ENCODE peak calls at places on chromosomes 12 and 14, in six cellular contexts. X is left ventricle myocardium inferior; F is CD8-positive, alpha-beta T cell; Z is Panc1; K is cardiac muscle cell; G is PC-3. L is an unnamed sample.

GRCh38 chr14:87102979-87103378 is 890.0 kb downstream of the GALC start:
- DNase-seq in G (no peak), X (no peak), K (peak; percentile 2), F (no peak), Z (no peak), L (no peak)

GRCh38 chr12:89709994-89710872 is 1.6 kb upstream of the ATP2B1 start:
- DNase-seq in K (no peak), Z (no peak), F (no peak), X (peak; percentile 63), G (peak; percentile 26), L (no peak)

GRCh38 chr12:110316861-110317260 is 35.8 kb downstream of the ATP2A2 start:
- DNase-seq in G (peak; percentile 17), K (peak; percentile 84), Z (no peak), X (no peak), F (no peak), L (no peak)

GRCh38 chr12:102811125-102811737 is 105.8 kb downstream of the PAH start:
- DNase-seq in F (peak; percentile 5), X (no peak), K (peak; percentile 6), G (peak; percentile 45), Z (peak; percentile 2), L (no peak)

GRCh38 chr14:32620724-32621123 is 291.6 kb downstream of the AKAP6 start:
- DNase-seq in X (no peak), K (no peak), Z (no peak), G (peak; percentile 43), F (no peak), L (no peak)

GRCh38 chr12:122888232-122888752 is 7.6 kb downstream of the VPS37B start:
- DNase-seq in Z (peak; percentile 64), X (peak; percentile 31), K (peak; percentile 82), F (peak; percentile 64), G (peak; percentile 90), L (peak; percentile 82)

GRCh38 chr12:53200458-53201169 is 6.4 kb downstream of the ITGB7 start:
- DNase-seq in K (no peak), F (no peak), Z (no peak), X (no peak), G (no peak), L (no peak)

GRCh38 chr12:38721611-38722252 is 183.7 kb downstream of the CPNE8 start:
- DNase-seq in Z (no peak), K (no peak), F (no peak), X (no peak), G (no peak), L (no peak)

GRCh38 chr12:39831587-39832315 is 212.1 kb upstream of the ABCD2 start:
- DNase-seq in K (peak; percentile 38), F (no peak), Z (no peak), X (no peak), G (peak; percentile 75), L (no peak)

GRCh38 chr12:76685246-76685678 is 78.7 kb upstream of the ZDHHC17 start:
- DNase-seq in K (peak; percentile 70), Z (no peak), X (peak; percentile 37), G (no peak), F (no peak), L (no peak)

GRCh38 chr12:132585177-132585576 is 25.2 kb downstream of the LRCOL1 start:
- DNase-seq in X (no peak), K (no peak), F (no peak), Z (no peak), G (no peak), L (no peak)

GRCh38 chr12:50569321-50569720 is 64.5 kb downstream of the DIP2B start:
- DNase-seq in K (no peak), G (no peak), F (no peak), Z (no peak), X (no peak), L (no peak)

GRCh38 chr14:91545204-91545603 is 35.1 kb upstream of the PPP4R3A start:
- DNase-seq in Z (no peak), F (no peak), K (no peak), X (no peak), G (no peak), L (no peak)

DNA sequence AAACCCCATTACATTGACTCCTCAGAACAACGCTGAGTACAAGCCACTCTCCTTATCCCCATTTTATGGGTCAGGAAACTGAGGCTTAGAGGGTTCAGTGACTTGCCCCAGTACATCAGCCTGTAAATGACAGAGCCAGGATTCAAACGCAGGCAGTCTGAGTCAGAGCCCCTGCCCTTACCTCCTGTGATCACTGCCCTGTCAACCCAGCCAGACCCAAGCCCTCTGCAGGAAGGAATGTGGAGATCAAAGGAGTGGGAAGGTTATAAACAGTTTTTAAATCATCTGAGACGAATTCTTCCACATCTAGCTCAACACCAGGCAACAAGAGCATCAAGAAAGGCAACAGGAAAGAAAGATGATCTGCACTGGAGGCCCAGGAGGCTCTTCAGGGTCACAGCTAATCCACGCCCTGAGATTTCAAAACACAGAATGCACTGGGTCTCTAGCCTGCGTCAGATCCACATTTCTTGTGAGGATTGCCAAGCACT is 38.5 kb downstream of the SPTB start:
- DNase-seq in G (peak; percentile 88), Z (no peak), X (no peak), F (no peak), K (peak; percentile 54), L (peak; percentile 9)
- TF ChIP-seq CTCF in G (peak; percentile 86), Z (peak; percentile 10), X (peak; percentile 50), F (no peak), K (peak; percentile 44), L (peak; percentile 69)

DNA sequence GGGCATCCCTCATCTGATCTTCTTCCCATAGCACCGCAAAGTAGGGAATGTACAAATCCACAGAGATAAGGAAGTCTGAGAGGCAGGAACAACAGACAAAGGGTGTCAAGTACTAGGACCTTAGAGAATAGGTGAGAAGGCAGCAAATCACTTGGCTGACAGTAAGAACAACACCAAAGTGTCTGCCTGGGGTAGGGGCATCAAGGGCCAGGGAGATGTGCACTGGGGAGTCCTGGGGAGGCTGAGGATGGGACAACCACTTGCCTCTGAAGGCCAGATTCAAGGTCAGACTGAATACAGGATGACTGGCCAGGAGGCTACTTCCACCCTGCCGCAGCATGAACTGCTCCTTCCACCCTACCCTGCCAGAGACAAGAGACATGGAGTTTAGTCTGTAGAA is 1040.8 kb downstream of the BCL11B start:
- DNase-seq in G (no peak), Z (no peak), K (no peak), F (no peak), X (no peak), L (no peak)
- H3K4me1 ChIP-seq in G (no peaks in the 10 kb centered on the region), Z (no peaks in the 10 kb centered on the region), K (no peaks in the 10 kb centered on the region), F (peaks cover 60% of the 10 kb centered on the region), X (no peaks in the 10 kb centered on the region), L (peaks cover 12% of the 10 kb centered on the region)

GRCh38 chr12:112422531-112422930 is 3.8 kb downstream of the PTPN11 start:
- DNase-seq in F (no peak), Z (no peak), K (peak; percentile 38), X (no peak), G (no peak), L (no peak)
- TF ChIP-seq CTCF in F (no peak), Z (no peak), K (no peak), X (no peak), G (no peak), L (no peak)

GRCh38 chr12:5186715-5187114 is 143.0 kb downstream of the KCNA5 start:
- DNase-seq in K (no peak), X (no peak), G (no peak), F (no peak), Z (no peak), L (no peak)

GRCh38 chr12:5187136-5187535 is 143.5 kb downstream of the KCNA5 start:
- DNase-seq in X (no peak), K (no peak), G (no peak), Z (no peak), F (no peak), L (no peak)

GRCh38 chr12:5184159-5184558 is 140.5 kb downstream of the KCNA5 start:
- DNase-seq in K (no peak), X (no peak), F (no peak), Z (no peak), G (no peak), L (no peak)

GRCh38 chr12:5188413-5188930 is 144.8 kb downstream of the KCNA5 start:
- DNase-seq in F (no peak), Z (no peak), G (no peak), K (no peak), X (no peak), L (no peak)

DNA sequence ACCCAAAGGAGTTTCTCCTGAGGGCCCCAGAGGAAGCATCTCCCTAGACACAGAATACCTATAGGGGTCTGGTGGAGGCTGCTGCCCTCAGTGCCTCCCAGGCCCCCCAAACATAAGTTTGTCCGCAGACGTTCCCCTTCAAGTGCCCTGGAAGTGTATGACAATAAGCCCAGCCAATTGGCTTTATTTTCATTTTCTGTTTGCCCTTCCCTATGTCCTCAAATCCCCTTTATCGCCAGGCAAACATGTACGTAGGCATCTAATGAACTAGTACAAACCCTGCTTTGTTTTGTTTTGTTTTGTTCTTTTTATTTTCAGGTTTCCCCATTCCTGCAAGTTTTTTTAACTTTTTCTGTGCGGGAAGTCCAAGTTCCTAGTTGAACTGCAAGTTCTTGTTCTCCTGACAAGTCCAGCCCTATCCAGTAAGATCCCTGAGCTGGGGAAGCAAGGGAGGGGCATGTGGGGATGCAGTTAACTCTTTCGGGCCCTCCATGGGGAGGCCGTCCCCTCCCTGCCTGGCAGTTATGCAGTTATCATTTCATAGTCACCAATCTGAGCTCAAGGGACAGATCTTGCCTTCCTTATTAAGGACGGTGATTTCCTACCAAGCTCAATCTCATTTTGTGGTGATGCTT is 141.9 kb downstream of the KCNA5 start:
- DNase-seq in K (no peak), F (no peak), X (no peak), Z (no peak), G (no peak), L (no peak)
- H3K4me1 ChIP-seq in K (no peaks in the 10 kb centered on the region), F (no peaks in the 10 kb centered on the region), X (no peaks in the 10 kb centered on the region), Z (no peaks in the 10 kb centered on the region), G (no peaks in the 10 kb centered on the region), L (no peaks in the 10 kb centered on the region)

GRCh38 chr12:47798481-47798948 is 21.2 kb downstream of the HDAC7 start:
- DNase-seq in Z (no peak), G (no peak), X (no peak), K (no peak), F (no peak), L (no peak)

GRCh38 chr12:47795814-47796411 is 22.9 kb downstream of the SLC48A1 start:
- DNase-seq in F (no peak), G (no peak), K (no peak), Z (no peak), X (no peak), L (no peak)

GRCh38 chr12:47795121-47795813 is 22.2 kb downstream of the SLC48A1 start:
- DNase-seq in G (no peak), F (no peak), K (no peak), Z (no peak), X (no peak), L (no peak)

GRCh38 chr12:47799357-47799955 is 20.2 kb downstream of the HDAC7 start:
- DNase-seq in K (peak; percentile 60), Z (no peak), X (peak; percentile 69), G (no peak), F (no peak), L (no peak)

GRCh38 chr12:47797432-47797831 is 22.3 kb downstream of the HDAC7 start:
- DNase-seq in G (peak; percentile 20), Z (no peak), F (peak; percentile 61), X (no peak), K (no peak), L (no peak)
- TF ChIP-seq CTCF in G (peak; percentile 56), Z (no peak), F (peak; percentile 35), X (peak; percentile 55), K (peak; percentile 25), L (peak; percentile 55)

L was measured in keratinocyte.